ENCODE peak calls at places on chromosomes 13 and 19, in five cellular contexts. P is IMR-90, G is trophoblast cell, Z is mesendoderm, O is neuronal stem cell. I is an unnamed sample.

GRCh38 chr19:44557933-44558332 is 28.5 kb upstream of the CEACAM20 start:
- DNase-seq in G (no peak), P (no peak), Z (no peak), O (no peak), I (no peak)

GRCh38 chr19:11041966-11042627 is 47.2 kb upstream of the LDLR start:
- DNase-seq in Z (no peak), O (no peak), P (no peak), G (no peak), I (no peak)

GRCh38 chr13:88675997-88676396 is 1004.8 kb downstream of the SLITRK5 start:
- DNase-seq in O (no peak), Z (no peak), P (no peak), G (no peak), I (no peak)

GRCh38 chr19:474126-475078 is 13.6 kb upstream of the SHC2 start:
- DNase-seq in Z (no peak), G (no peak), P (no peak), O (no peak), I (no peak)

GRCh38 chr19:48663667-48664066 is 9.2 kb downstream of the NTN5 start:
- DNase-seq in G (no peak), P (no peak), Z (no peak), O (no peak), I (no peak)

GRCh38 chr19:38990949-38991697 is 15.6 kb upstream of the FBXO17 start:
- DNase-seq in P (no peak), O (no peak), Z (no peak), G (no peak), I (no peak)

GRCh38 chr13:48975101-48975925 is at the start of gene FNDC3A:
- DNase-seq in G (peak; percentile 45), O (no peak), Z (peak; percentile 90), P (peak; percentile 64), I (peak; percentile 79)

GRCh38 chr13:102347490-102347889 is 54.4 kb downstream of the FGF14 start:
- DNase-seq in O (no peak), Z (no peak), P (no peak), G (no peak), I (no peak)

GRCh38 chr13:92716749-92717148 is 509.9 kb upstream of the GPC6 start:
- DNase-seq in P (peak; percentile 19), O (no peak), Z (peak; percentile 11), G (no peak), I (no peak)

GRCh38 chr13:51801631-51802099 is 2.3 kb downstream of the DHRS12 start:
- DNase-seq in P (no peak), O (peak; percentile 64), G (no peak), Z (peak; percentile 63), I (no peak)

GRCh38 chr19:43330726-43331434 is 22.6 kb upstream of the CD177 start:
- DNase-seq in G (no peak), Z (no peak), P (no peak), O (no peak), I (no peak)

GRCh38 chr19:41936416-41936850 is 8.2 kb upstream of the ERFL start:
- DNase-seq in Z (no peak), G (no peak), P (no peak), O (no peak), I (no peak)

GRCh38 chr13:28819046-28819747 is 942 bp upstream of the MTUS2 start:
- DNase-seq in O (peak; percentile 31), G (no peak), Z (peak; percentile 52), P (peak; percentile 12), I (no peak)

GRCh38 chr13:94595006-94595942 is 678 bp downstream of the TGDS start:
- DNase-seq in O (peak; percentile 6), Z (peak; percentile 32), G (peak; percentile 3), P (peak; percentile 30), I (peak; percentile 45)

GRCh38 chr13:53405616-53406015 is 377.0 kb downstream of the OLFM4 start:
- DNase-seq in Z (peak; percentile 69), O (peak; percentile 30), G (no peak), P (no peak), I (peak; percentile 76)

GRCh38 chr19:38670921-38671398 is 23.5 kb downstream of the ACTN4 start:
- DNase-seq in O (no peak), P (no peak), Z (no peak), G (no peak), I (no peak)

GRCh38 chr13:46265292-46265691 is 53.6 kb downstream of the LRRC63 start:
- DNase-seq in P (no peak), O (no peak), G (no peak), Z (no peak), I (no peak)

GRCh38 chr19:6126335-6126974 is 9.0 kb upstream of the ACSBG2 start:
- DNase-seq in P (peak; percentile 71), Z (peak; percentile 76), G (peak; percentile 60), O (no peak), I (peak; percentile 50)

GRCh38 chr19:4064551-4065260 is 2.0 kb downstream of the ZBTB7A start:
- DNase-seq in G (no peak), P (no peak), Z (peak; percentile 53), O (no peak), I (peak; percentile 38)

GRCh38 chr19:8731428-8732169 is 10.2 kb downstream of the OR2Z1 start:
- DNase-seq in G (no peak), Z (peak; percentile 1), O (no peak), P (no peak), I (no peak)

GRCh38 chr13:52371736-52372247 is 34.2 kb downstream of the THSD1 start:
- DNase-seq in O (peak; percentile 4), G (no peak), Z (peak; percentile 38), P (peak; percentile 63), I (no peak)

DNA sequence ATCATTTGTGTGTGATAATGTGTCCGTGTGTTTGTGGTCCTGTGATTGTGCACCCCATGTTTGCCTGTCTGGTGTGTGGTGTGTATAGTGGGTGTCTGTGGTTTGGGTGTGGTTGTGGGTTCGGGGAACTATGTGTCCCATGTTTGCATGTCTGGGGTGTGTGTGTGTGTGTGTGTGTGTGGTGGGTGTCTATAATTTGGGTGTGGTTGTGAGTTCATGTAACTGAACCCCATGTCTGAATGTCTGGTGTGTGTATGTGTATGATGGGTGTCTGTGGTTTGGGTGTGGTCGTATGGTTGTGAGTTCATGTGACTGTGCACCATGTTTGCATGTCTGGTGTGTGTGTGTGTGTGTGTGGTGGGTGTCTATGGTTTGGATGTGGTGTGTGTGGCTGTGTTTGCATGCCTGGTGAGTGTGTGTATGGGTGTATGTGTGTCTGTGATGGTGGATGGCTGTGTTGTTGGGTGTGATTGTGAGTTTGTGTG is 11.1 kb upstream of the NFIX start:
- DNase-seq in O (no peak), Z (no peak), G (no peak), P (no peak), I (peak; percentile 20)
- H2BK120ac ChIP-seq in O (no peak overlapping the region), Z (no peak overlapping the region), G (no peak overlapping the region), P (no peak overlapping the region), I (no peak overlapping the region)

GRCh38 chr13:25046274-25046984 is 49.5 kb upstream of the PABPC3 start:
- DNase-seq in G (no peak), O (no peak), Z (peak; percentile 60), P (no peak), I (peak; percentile 53)
- H2BK120ac ChIP-seq in G (no peak overlapping the region), O (peak overlapping the region; percentile 9), Z (no peak overlapping the region), P (no peak overlapping the region), I (no peak overlapping the region)

DNA sequence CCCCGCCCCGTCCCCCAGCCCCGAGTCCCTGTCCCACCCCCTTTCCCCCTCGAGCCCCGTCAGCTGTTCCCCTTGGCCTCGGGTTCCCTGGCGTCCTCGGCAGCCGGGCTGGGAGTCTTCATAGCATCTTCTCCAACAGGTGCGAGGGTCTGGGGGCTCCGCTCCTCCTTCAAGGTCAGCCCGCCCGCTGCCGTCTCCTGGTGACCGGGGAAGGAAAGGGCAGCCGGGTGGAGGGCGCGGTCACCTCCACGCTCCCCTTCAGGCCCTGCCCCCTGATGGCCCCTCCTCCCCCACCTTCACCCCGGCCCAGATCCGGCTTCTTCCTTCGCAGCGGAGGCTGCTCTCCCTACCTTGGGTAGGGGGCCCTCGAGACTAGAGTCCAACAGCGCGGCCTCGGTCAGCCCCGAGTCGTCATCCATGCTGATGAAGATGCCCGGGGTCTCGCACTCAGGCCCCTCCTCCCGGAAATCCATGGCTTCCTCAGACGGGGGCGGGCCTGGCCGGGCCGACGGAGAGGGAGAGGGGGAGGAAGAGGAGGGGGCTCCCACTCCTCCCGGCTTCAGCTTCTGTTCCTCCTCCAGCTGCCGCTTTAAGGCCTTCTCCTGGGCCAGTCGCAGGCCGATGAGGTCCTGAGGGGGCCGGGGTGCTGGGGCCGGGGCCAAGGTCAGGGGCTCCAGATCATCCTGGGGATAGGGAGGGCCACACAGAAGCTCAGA is 551 bp upstream of the RSPH6A start:
- DNase-seq in P (no peak), G (no peak), Z (peak; percentile 95), O (peak; percentile 65), I (peak; percentile 94)
- H2BK120ac ChIP-seq in P (no peak overlapping the region), G (no peak overlapping the region), Z (peak overlapping the region; percentile 14), O (peak overlapping the region; percentile 93), I (peak overlapping the region; percentile 56)

GRCh38 chr19:3048190-3048533 is 14.1 kb downstream of the TLE5 start:
- DNase-seq in O (no peak), P (no peak), Z (no peak), G (no peak), I (no peak)

GRCh38 chr19:3049089-3049488 is 13.2 kb downstream of the TLE5 start:
- DNase-seq in P (no peak), O (no peak), Z (no peak), G (no peak), I (no peak)

GRCh38 chr19:3047307-3048189 is 14.7 kb downstream of the TLE5 start:
- DNase-seq in O (peak; percentile 81), G (peak; percentile 83), P (peak; percentile 63), Z (peak; percentile 94), I (peak; percentile 85)

GRCh38 chr19:3045885-3046603 is 16.3 kb downstream of the TLE5 start:
- DNase-seq in O (no peak), G (no peak), Z (peak; percentile 67), P (no peak), I (peak; percentile 73)

GRCh38 chr19:3046621-3047306 is 15.5 kb downstream of the TLE5 start:
- DNase-seq in Z (peak; percentile 79), P (no peak), G (no peak), O (peak; percentile 74), I (peak; percentile 74)
- H2BK120ac ChIP-seq in Z (peak overlapping the region; percentile 48), P (no peak overlapping the region), G (no peak overlapping the region), O (no peak overlapping the region), I (no peak overlapping the region)

DNA sequence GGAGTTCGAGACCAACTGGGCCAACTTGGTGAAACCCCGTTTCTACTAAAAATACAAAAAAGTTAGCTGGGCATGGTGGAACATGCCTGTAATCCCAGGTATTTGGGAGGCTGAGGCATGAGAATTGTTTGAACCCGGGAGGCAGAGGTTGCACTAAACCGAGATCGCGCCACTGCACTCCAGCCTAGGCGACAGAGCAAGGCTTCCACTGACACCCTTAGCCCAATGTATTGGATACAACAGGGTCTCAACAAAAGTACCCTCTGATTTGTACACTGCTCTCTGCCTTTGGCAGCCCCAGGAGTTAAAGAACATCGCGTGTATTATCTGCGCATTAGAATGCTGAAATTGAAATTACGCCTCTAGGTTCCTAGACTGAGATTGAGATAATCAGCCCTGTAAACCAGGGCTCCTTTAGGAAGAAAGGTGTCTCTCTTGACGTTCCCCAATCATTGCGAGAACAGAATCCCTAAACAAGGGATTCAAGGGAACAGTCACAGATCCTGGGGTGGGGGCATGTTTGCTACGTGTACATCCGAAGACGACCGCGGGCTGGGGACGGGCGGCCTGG is 21.9 kb downstream of the IPO5 start:
- DNase-seq in P (no peak), G (no peak), Z (no peak), O (no peak), I (no peak)
- H2BK120ac ChIP-seq in P (peak overlapping the region; percentile 80), G (peak overlapping the region; percentile 70), Z (peak overlapping the region; percentile 8), O (no peak overlapping the region), I (no peak overlapping the region)

DNA sequence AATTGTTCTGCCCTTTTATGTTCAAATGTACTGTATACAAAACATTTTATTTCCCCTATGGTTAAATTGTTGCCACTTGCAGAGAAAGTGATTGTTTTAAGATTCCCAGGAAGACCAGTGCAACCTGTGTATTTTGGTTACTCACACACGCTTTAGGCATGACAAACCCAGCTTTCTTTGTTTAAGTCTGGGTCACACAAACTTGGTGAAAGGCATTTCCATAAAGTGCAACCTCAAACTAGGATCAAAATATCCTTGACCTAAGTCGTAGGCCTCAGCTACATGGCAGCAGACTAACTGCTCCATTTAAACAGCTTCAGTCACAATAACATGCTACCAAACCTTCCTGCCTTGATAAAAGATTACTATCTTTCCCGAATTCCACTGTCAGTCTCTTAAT is 639.0 kb upstream of the PRR20A start:
- DNase-seq in Z (no peak), O (no peak), G (no peak), P (no peak), I (no peak)
- H2BK120ac ChIP-seq in Z (no peak overlapping the region), O (no peak overlapping the region), G (no peak overlapping the region), P (no peak overlapping the region), I (no peak overlapping the region)